ENCODE peak calls at places on chromosomes 7 and 10, in ten cellular contexts. One of them, this sample, is unnamed.

GRCh38 chr7:148963583-148964509 is 64.5 kb downstream of the PDIA4 start:
- DNase-seq in T1000: no peak
- DNase-seq in activated naive CD8-positive, alpha-beta T cell treated with anti-CD3 and anti-CD28 coated beads, Interleukin-2, amount 50 U/mL, for 24 hours: no peak
- DNase-seq in CMK: no peak
- DNase-seq in NCI-H345: peak; percentile 34
- DNase-seq in GM04504: no peak
- DNase-seq in activated effector memory CD4-positive, alpha-beta T cell treated with anti-CD3 and anti-CD28 coated beads, Interleukin-2, amount 50 U/mL, for 16 hours: no peak
- DNase-seq in skeletal muscle cell: no peak
- DNase-seq in ELF-1: no peak
- DNase-seq in NCI-H1092 treated with DMSO at 0.1 percent for 48 hours: no peak
- DNase-seq in this sample: no peak

GRCh38 chr10:30781571-30782542 is 152.3 kb upstream of the LYZL2 start:
- DNase-seq in T1000: no peak
- DNase-seq in activated naive CD8-positive, alpha-beta T cell treated with anti-CD3 and anti-CD28 coated beads, Interleukin-2, amount 50 U/mL, for 24 hours: no peak
- DNase-seq in CMK: no peak
- DNase-seq in NCI-H345: no peak
- DNase-seq in GM04504: no peak
- DNase-seq in activated effector memory CD4-positive, alpha-beta T cell treated with anti-CD3 and anti-CD28 coated beads, Interleukin-2, amount 50 U/mL, for 16 hours: no peak
- DNase-seq in skeletal muscle cell: no peak
- DNase-seq in ELF-1: no peak
- DNase-seq in NCI-H1092 treated with DMSO at 0.1 percent for 48 hours: no peak
- DNase-seq in this sample: no peak

GRCh38 chr10:8034666-8035640 is 19.5 kb upstream of the GATA3 start:
- DNase-seq in T1000: no peak
- DNase-seq in activated naive CD8-positive, alpha-beta T cell treated with anti-CD3 and anti-CD28 coated beads, Interleukin-2, amount 50 U/mL, for 24 hours: peak; percentile 9
- DNase-seq in CMK: no peak
- DNase-seq in NCI-H345: no peak
- DNase-seq in GM04504: no peak
- DNase-seq in activated effector memory CD4-positive, alpha-beta T cell treated with anti-CD3 and anti-CD28 coated beads, Interleukin-2, amount 50 U/mL, for 16 hours: peak; percentile 68
- DNase-seq in skeletal muscle cell: no peak
- DNase-seq in ELF-1: peak; percentile 13
- DNase-seq in NCI-H1092 treated with DMSO at 0.1 percent for 48 hours: peak; percentile 20
- DNase-seq in this sample: no peak

GRCh38 chr10:132313865-132314264 is 6.1 kb upstream of the STK32C start:
- DNase-seq in T1000: no peak
- DNase-seq in activated naive CD8-positive, alpha-beta T cell treated with anti-CD3 and anti-CD28 coated beads, Interleukin-2, amount 50 U/mL, for 24 hours: no peak
- DNase-seq in CMK: no peak
- DNase-seq in NCI-H345: no peak
- DNase-seq in GM04504: no peak
- DNase-seq in activated effector memory CD4-positive, alpha-beta T cell treated with anti-CD3 and anti-CD28 coated beads, Interleukin-2, amount 50 U/mL, for 16 hours: no peak
- DNase-seq in skeletal muscle cell: no peak
- DNase-seq in ELF-1: no peak
- DNase-seq in NCI-H1092 treated with DMSO at 0.1 percent for 48 hours: no peak
- DNase-seq in this sample: no peak

GRCh38 chr7:74412603-74413002 is 41.1 kb upstream of the GTF2IRD1 start:
- DNase-seq in T1000: no peak
- DNase-seq in activated naive CD8-positive, alpha-beta T cell treated with anti-CD3 and anti-CD28 coated beads, Interleukin-2, amount 50 U/mL, for 24 hours: no peak
- DNase-seq in CMK: no peak
- DNase-seq in NCI-H345: no peak
- DNase-seq in GM04504: no peak
- DNase-seq in activated effector memory CD4-positive, alpha-beta T cell treated with anti-CD3 and anti-CD28 coated beads, Interleukin-2, amount 50 U/mL, for 16 hours: no peak
- DNase-seq in skeletal muscle cell: no peak
- DNase-seq in ELF-1: no peak
- DNase-seq in NCI-H1092 treated with DMSO at 0.1 percent for 48 hours: no peak
- DNase-seq in this sample: no peak

GRCh38 chr7:150737265-150738055 is at the start of gene GIMAP5:
- DNase-seq in T1000: no peak
- DNase-seq in activated naive CD8-positive, alpha-beta T cell treated with anti-CD3 and anti-CD28 coated beads, Interleukin-2, amount 50 U/mL, for 24 hours: no peak
- DNase-seq in CMK: no peak
- DNase-seq in NCI-H345: no peak
- DNase-seq in GM04504: no peak
- DNase-seq in activated effector memory CD4-positive, alpha-beta T cell treated with anti-CD3 and anti-CD28 coated beads, Interleukin-2, amount 50 U/mL, for 16 hours: peak; percentile 86
- DNase-seq in skeletal muscle cell: no peak
- DNase-seq in ELF-1: no peak
- DNase-seq in NCI-H1092 treated with DMSO at 0.1 percent for 48 hours: no peak
- DNase-seq in this sample: no peak

GRCh38 chr7:157773361-157773760 is 436.6 kb downstream of the DNAJB6 start:
- DNase-seq in T1000: no peak
- DNase-seq in activated naive CD8-positive, alpha-beta T cell treated with anti-CD3 and anti-CD28 coated beads, Interleukin-2, amount 50 U/mL, for 24 hours: no peak
- DNase-seq in CMK: no peak
- DNase-seq in NCI-H345: no peak
- DNase-seq in GM04504: no peak
- DNase-seq in activated effector memory CD4-positive, alpha-beta T cell treated with anti-CD3 and anti-CD28 coated beads, Interleukin-2, amount 50 U/mL, for 16 hours: no peak
- DNase-seq in skeletal muscle cell: no peak
- DNase-seq in ELF-1: no peak
- DNase-seq in NCI-H1092 treated with DMSO at 0.1 percent for 48 hours: no peak
- DNase-seq in this sample: no peak

GRCh38 chr10:5622186-5622585 is 44.2 kb downstream of the ASB13 start:
- DNase-seq in T1000: no peak
- DNase-seq in activated naive CD8-positive, alpha-beta T cell treated with anti-CD3 and anti-CD28 coated beads, Interleukin-2, amount 50 U/mL, for 24 hours: no peak
- DNase-seq in CMK: no peak
- DNase-seq in NCI-H345: no peak
- DNase-seq in GM04504: no peak
- DNase-seq in activated effector memory CD4-positive, alpha-beta T cell treated with anti-CD3 and anti-CD28 coated beads, Interleukin-2, amount 50 U/mL, for 16 hours: no peak
- DNase-seq in skeletal muscle cell: no peak
- DNase-seq in ELF-1: no peak
- DNase-seq in NCI-H1092 treated with DMSO at 0.1 percent for 48 hours: no peak
- DNase-seq in this sample: no peak

GRCh38 chr10:11225935-11226334 is 208.3 kb downstream of the CELF2 start:
- DNase-seq in T1000: no peak
- DNase-seq in activated naive CD8-positive, alpha-beta T cell treated with anti-CD3 and anti-CD28 coated beads, Interleukin-2, amount 50 U/mL, for 24 hours: peak; percentile 70
- DNase-seq in CMK: no peak
- DNase-seq in NCI-H345: no peak
- DNase-seq in GM04504: no peak
- DNase-seq in activated effector memory CD4-positive, alpha-beta T cell treated with anti-CD3 and anti-CD28 coated beads, Interleukin-2, amount 50 U/mL, for 16 hours: peak; percentile 85
- DNase-seq in skeletal muscle cell: peak; percentile 29
- DNase-seq in ELF-1: no peak
- DNase-seq in NCI-H1092 treated with DMSO at 0.1 percent for 48 hours: no peak
- DNase-seq in this sample: peak; percentile 76

GRCh38 chr7:51158742-51159441 is 157.7 kb downstream of the COBL start:
- DNase-seq in T1000: no peak
- DNase-seq in activated naive CD8-positive, alpha-beta T cell treated with anti-CD3 and anti-CD28 coated beads, Interleukin-2, amount 50 U/mL, for 24 hours: no peak
- DNase-seq in CMK: no peak
- DNase-seq in NCI-H345: no peak
- DNase-seq in GM04504: no peak
- DNase-seq in activated effector memory CD4-positive, alpha-beta T cell treated with anti-CD3 and anti-CD28 coated beads, Interleukin-2, amount 50 U/mL, for 16 hours: no peak
- DNase-seq in skeletal muscle cell: no peak
- DNase-seq in ELF-1: no peak
- DNase-seq in NCI-H1092 treated with DMSO at 0.1 percent for 48 hours: no peak
- DNase-seq in this sample: no peak

GRCh38 chr10:130970341-130971122 is 341.0 kb downstream of the TCERG1L start:
- DNase-seq in T1000: no peak
- DNase-seq in activated naive CD8-positive, alpha-beta T cell treated with anti-CD3 and anti-CD28 coated beads, Interleukin-2, amount 50 U/mL, for 24 hours: no peak
- DNase-seq in CMK: no peak
- DNase-seq in NCI-H345: no peak
- DNase-seq in GM04504: no peak
- DNase-seq in activated effector memory CD4-positive, alpha-beta T cell treated with anti-CD3 and anti-CD28 coated beads, Interleukin-2, amount 50 U/mL, for 16 hours: no peak
- DNase-seq in skeletal muscle cell: no peak
- DNase-seq in ELF-1: no peak
- DNase-seq in NCI-H1092 treated with DMSO at 0.1 percent for 48 hours: no peak
- DNase-seq in this sample: no peak

GRCh38 chr7:139654270-139655181 is 123.3 kb downstream of the HIPK2 start:
- DNase-seq in T1000: no peak
- DNase-seq in activated naive CD8-positive, alpha-beta T cell treated with anti-CD3 and anti-CD28 coated beads, Interleukin-2, amount 50 U/mL, for 24 hours: no peak
- DNase-seq in CMK: no peak
- DNase-seq in NCI-H345: no peak
- DNase-seq in GM04504: no peak
- DNase-seq in activated effector memory CD4-positive, alpha-beta T cell treated with anti-CD3 and anti-CD28 coated beads, Interleukin-2, amount 50 U/mL, for 16 hours: no peak
- DNase-seq in skeletal muscle cell: no peak
- DNase-seq in ELF-1: no peak
- DNase-seq in NCI-H1092 treated with DMSO at 0.1 percent for 48 hours: no peak
- DNase-seq in this sample: no peak

GRCh38 chr10:98328163-98328562 is 60.2 kb upstream of the LOXL4 start:
- DNase-seq in T1000: no peak
- DNase-seq in activated naive CD8-positive, alpha-beta T cell treated with anti-CD3 and anti-CD28 coated beads, Interleukin-2, amount 50 U/mL, for 24 hours: no peak
- DNase-seq in CMK: no peak
- DNase-seq in NCI-H345: no peak
- DNase-seq in GM04504: no peak
- DNase-seq in activated effector memory CD4-positive, alpha-beta T cell treated with anti-CD3 and anti-CD28 coated beads, Interleukin-2, amount 50 U/mL, for 16 hours: no peak
- DNase-seq in skeletal muscle cell: no peak
- DNase-seq in ELF-1: no peak
- DNase-seq in NCI-H1092 treated with DMSO at 0.1 percent for 48 hours: no peak
- DNase-seq in this sample: no peak

This sample was measured in MM.1S.